ENCODE peak calls at places on chromosomes 16 and 17, in eight cellular contexts. J is brain microvascular endothelial cell, I is K562, Q is cardiac muscle cell, D is OCI-LY7, M is colonic mucosa, S is lower lobe of right lung, N is IMR-90. Z is an unnamed sample.

GRCh38 chr17:42519546-42520444 is 16.2 kb upstream of the NAGLU start:
- DNase-seq in J (peak), I (no peak), Q (peak), D (no peak), M (peak), S (peak), N (peak), Z (peak)

GRCh38 chr16:14198012-14198411 is 126.9 kb downstream of the MRTFB start:
- DNase-seq in J (no peak), I (no peak), Q (no peak), D (no peak), M (no peak), S (no peak), N (no peak), Z (no peak)

GRCh38 chr17:65027305-65027704 is 29.2 kb downstream of the GNA13 start:
- DNase-seq in J (peak), I (peak), Q (peak), D (no peak), M (no peak), S (no peak), N (peak), Z (peak)

GRCh38 chr17:55612691-55613141 is 101.5 kb upstream of the SMIM36 start:
- DNase-seq in J (no peak), I (no peak), Q (peak), D (no peak), M (no peak), S (no peak), N (peak), Z (no peak)

GRCh38 chr16:66551362-66551761 is 1.0 kb upstream of the CKLF start:
- DNase-seq in J (no peak), I (peak), Q (no peak), D (peak), M (peak), S (peak), N (peak), Z (peak)

GRCh38 chr17:19555746-19556145 is 22.1 kb downstream of the SLC47A1 start:
- DNase-seq in J (no peak), I (no peak), Q (no peak), D (no peak), M (no peak), S (no peak), N (no peak), Z (no peak)

GRCh38 chr17:81386646-81387234 is 8.5 kb upstream of the BAHCC1 start:
- DNase-seq in J (no peak), I (peak), Q (peak), D (no peak), M (no peak), S (peak), N (no peak), Z (no peak)

GRCh38 chr17:17114592-17115225 is 72.5 kb downstream of the MPRIP start:
- DNase-seq in J (no peak), I (no peak), Q (no peak), D (no peak), M (no peak), S (no peak), N (no peak), Z (peak)

GRCh38 chr17:68195667-68196393 is 52.0 kb upstream of the AMZ2 start:
- DNase-seq in J (no peak), I (no peak), Q (no peak), D (no peak), M (no peak), S (peak), N (no peak), Z (no peak)

GRCh38 chr17:50684612-50685333 is 22.9 kb downstream of the ANKRD40 start:
- DNase-seq in J (no peak), I (peak), Q (no peak), D (no peak), M (peak), S (no peak), N (no peak), Z (no peak)

GRCh38 chr17:39929657-39930407 is 2.3 kb downstream of the LRRC3C start:
- DNase-seq in J (peak), I (no peak), Q (peak), D (no peak), M (no peak), S (no peak), N (peak), Z (no peak)

GRCh38 chr16:58337090-58337444 is 42.2 kb upstream of the PRSS54 start:
- DNase-seq in J (no peak), I (no peak), Q (no peak), D (peak), M (no peak), S (no peak), N (no peak), Z (no peak)

GRCh38 chr17:13561606-13562270 is 40.0 kb downstream of the HS3ST3A1 start:
- DNase-seq in J (no peak), I (no peak), Q (peak), D (no peak), M (peak), S (no peak), N (no peak), Z (no peak)

GRCh38 chr16:46884513-46885293 is 541 bp downstream of the GPT2 start:
- DNase-seq in J (no peak), I (peak), Q (peak), D (peak), M (no peak), S (no peak), N (peak), Z (peak)

GRCh38 chr17:65627892-65628622 is 66.6 kb upstream of the AXIN2 start:
- DNase-seq in J (peak), I (no peak), Q (peak), D (no peak), M (peak), S (no peak), N (peak), Z (no peak)

GRCh38 chr16:7209598-7209997 is 123.0 kb upstream of the RBFOX1 start:
- DNase-seq in J (no peak), I (no peak), Q (no peak), D (no peak), M (no peak), S (no peak), N (no peak), Z (no peak)

GRCh38 chr16:35733971-35734702 is 2274.7 kb downstream of the TP53TG3F start:
- DNase-seq in J (no peak), I (no peak), Q (no peak), D (no peak), M (no peak), S (no peak), N (no peak), Z (no peak)

GRCh38 chr17:18143044-18143936 is 34.7 kb downstream of the MYO15A start:
- DNase-seq in J (no peak), I (peak), Q (peak), D (peak), M (no peak), S (peak), N (peak), Z (peak)

GRCh38 chr17:3890082-3890892 is 2.6 kb downstream of the CAMKK1 start:
- DNase-seq in J (peak), I (peak), Q (peak), D (no peak), M (peak), S (peak), N (peak), Z (peak)

GRCh38 chr16:85650864-85651811 is 37.6 kb downstream of the GINS2 start:
- DNase-seq in J (no peak), I (no peak), Q (peak), D (peak), M (no peak), S (no peak), N (no peak), Z (peak)

GRCh38 chr17:45902892-45903346 is 8.6 kb downstream of the MAPT start:
- DNase-seq in J (no peak), I (peak), Q (no peak), D (no peak), M (no peak), S (no peak), N (no peak), Z (no peak)

GRCh38 chr16:57166951-57167350 is 18.9 kb downstream of the PSME3IP1 start:
- DNase-seq in J (peak), I (no peak), Q (peak), D (no peak), M (no peak), S (peak), N (peak), Z (no peak)

GRCh38 chr17:4109424-4109823 is 33.4 kb downstream of the ZZEF1 start:
- DNase-seq in J (no peak), I (no peak), Q (no peak), D (no peak), M (no peak), S (no peak), N (no peak), Z (no peak)

GRCh38 chr17:63950940-63951907 is 19.1 kb upstream of the CD79B start:
- DNase-seq in J (no peak), I (peak), Q (no peak), D (peak), M (peak), S (no peak), N (no peak), Z (no peak)

GRCh38 chr16:14486520-14487303 is 143.3 kb downstream of the PARN start:
- DNase-seq in J (peak), I (peak), Q (peak), D (no peak), M (peak), S (peak), N (peak), Z (peak)

DNA sequence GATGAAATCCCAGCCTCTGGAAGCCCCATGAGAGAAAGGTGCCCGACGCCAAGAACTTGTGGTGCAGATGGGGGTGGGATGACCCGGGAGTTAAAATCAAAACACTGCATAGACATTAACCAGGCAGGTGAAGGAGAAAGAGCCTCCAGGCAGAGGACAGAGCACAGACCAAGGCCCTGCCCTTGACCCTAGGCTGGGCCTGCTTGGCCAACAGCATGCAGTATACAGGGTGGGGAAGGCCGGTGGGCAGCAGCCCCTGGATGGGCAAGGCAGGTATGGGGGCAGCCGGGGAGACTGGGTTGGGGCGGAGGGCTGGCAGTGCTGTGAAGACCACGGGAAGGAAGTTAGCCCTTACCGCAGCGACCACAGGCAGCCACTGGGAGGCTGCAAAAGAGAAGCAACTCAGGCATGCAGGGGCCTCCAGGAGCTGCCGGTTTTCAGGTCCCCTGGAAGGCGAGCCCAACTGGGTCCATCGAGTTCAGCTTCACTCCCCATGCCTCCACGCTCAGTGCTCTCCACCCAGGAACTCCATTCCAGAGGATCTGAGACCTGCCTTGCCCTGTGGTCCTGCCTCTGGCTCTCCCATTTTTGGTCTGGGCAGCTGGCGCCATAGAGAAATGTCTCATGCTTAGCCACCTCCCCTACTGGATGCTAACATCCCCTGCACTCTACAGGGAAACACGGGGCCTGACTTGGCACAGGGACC is 81.2 kb downstream of the C16orf95 start:
- DNase-seq in J (no peak), I (no peak), Q (no peak), D (peak), M (no peak), S (no peak), N (no peak), Z (no peak)
- TF ChIP-seq CTCF in J (peak), I (no peak), Q (no peak), D (no peak), M (no peak), S (no peak), N (no peak), Z (no peak)

DNA sequence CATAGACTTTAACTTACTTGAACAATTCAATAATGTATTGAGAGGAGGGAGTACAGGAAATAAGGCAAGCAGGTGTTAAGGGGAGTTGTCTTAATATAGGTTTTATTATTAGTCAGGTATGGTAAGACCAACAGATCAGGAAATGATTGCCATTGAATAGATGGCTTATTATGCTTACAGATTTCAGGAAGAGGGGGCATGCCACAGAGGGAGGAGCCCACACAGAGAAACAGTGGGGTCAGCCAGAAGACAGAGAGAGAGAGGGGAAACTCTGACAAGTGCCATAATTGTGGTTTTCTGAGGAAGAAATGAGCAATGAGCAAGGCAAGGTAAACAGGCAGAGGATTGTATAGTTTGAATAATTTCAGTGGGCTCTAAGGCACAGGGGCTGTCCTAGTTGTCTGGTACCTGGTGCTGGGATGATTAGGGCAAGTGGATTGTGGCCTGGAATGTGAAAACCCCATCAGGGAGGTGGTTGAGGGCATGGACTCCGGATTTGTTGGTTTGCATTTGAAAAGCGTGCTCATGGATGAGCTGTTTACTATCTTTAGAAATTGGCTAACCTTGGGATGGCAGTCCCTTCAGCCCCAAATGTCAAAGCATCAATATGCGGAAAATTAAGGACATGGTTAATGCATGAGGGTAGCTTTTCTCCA is 237.1 kb downstream of the TOX3 start:
- DNase-seq in J (no peak), I (no peak), Q (no peak), D (no peak), M (no peak), S (no peak), N (no peak), Z (no peak)
- H3K27ac ChIP-seq in J (no peak), I (no peak), Q (no peak), D (no peak), M (no peak), S (no peak), N (no peak), Z (no peak)

DNA sequence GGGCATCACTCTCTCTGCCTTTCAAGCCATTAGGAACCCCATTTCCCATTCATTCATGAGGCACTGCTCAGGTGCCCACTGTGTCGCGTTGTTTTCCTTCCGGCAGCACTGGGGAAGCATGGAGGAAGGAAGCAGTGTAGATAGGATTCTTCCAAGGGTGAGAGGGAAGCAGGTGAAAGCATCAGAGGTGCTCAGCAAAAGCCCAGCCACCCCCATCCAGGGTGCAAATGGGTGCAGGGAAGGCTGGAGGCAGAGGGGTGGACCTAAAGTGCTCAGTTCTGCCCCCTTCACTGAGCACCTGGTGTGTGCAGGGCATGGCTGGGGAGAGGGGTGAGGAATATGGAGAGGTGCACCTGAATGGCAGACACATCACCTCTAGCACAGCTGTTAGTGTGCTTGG is 3.4 kb upstream of the NXPH3 start:
- DNase-seq in J (no peak), I (no peak), Q (no peak), D (no peak), M (no peak), S (peak), N (no peak), Z (no peak)
- TF ChIP-seq CTCF in J (no peak), I (no peak), Q (no peak), D (no peak), M (no peak), S (no peak), N (no peak), Z (no peak)

DNA sequence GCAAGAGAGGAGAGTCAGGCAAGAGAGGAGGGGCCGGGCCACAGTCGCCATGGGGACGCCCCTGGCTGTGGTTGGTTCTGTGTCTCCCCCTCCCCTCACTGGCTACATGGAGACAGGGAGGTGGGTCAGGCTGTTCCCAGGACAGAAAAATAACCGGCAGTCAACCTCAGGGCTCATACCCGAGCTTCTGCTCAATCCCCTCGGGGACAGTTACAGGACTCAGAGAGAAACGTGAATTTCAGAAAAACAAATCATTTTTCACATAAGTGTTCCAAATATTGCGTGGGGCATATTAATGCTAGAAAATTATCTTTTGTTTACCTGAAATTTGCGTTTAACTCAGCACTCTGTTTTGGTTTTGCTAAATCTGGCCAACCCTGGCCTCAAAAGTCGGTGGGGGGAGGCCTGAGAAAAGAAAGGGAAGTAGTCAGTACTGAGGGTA is 22.2 kb upstream of the CPSF4L start:
- DNase-seq in J (no peak), I (no peak), Q (no peak), D (no peak), M (no peak), S (no peak), N (no peak), Z (no peak)
- H3K27ac ChIP-seq in J (no peak), I (no peak), Q (peak), D (no peak), M (no peak), S (no peak), N (no peak), Z (no peak)

GRCh38 chr16:23510154-23510914 is at the start of gene GGA2:
- DNase-seq in J (peak), I (peak), Q (peak), D (peak), M (peak), S (peak), N (peak), Z (peak)
- TF ChIP-seq CTCF in J (peak), I (no peak), Q (no peak), D (no peak), M (no peak), S (no peak), N (peak), Z (no peak)

GRCh38 chr17:48589831-48590602 is at the start of gene HOXB3:
- DNase-seq in J (no peak), I (no peak), Q (no peak), D (no peak), M (no peak), S (no peak), N (peak), Z (no peak)
- H3K27ac ChIP-seq in J (no peak), I (no peak), Q (no peak), D (no peak), M (peak), S (peak), N (peak), Z (peak)

Z was measured in A673.